ENCODE peak calls at places on chromosome 2, in seven cellular contexts. L is HCT116, E is H1, V is K562, B is GM12878, M is SK-N-SH, I is HepG2. P is an unnamed sample.

GRCh38 chr2:133434962-133435668 is 133.1 kb downstream of the NCKAP5 start:
- DNase-seq in B (no peak), L (no peak), M (no peak), V (no peak), I (no peak), E (no peak), P (no peak)

GRCh38 chr2:175478369-175478768 is 296.9 kb upstream of the ATP5MC3 start:
- DNase-seq in I (no peak), E (no peak), L (peak; percentile 42), B (no peak), V (no peak), M (no peak), P (no peak)

GRCh38 chr2:112081262-112081661 is 26.2 kb downstream of the TMEM87B start:
- DNase-seq in I (no peak), E (no peak), B (no peak), M (no peak), L (no peak), V (no peak), P (no peak)

GRCh38 chr2:110770696-110771425 is 38.5 kb downstream of the ACOXL start:
- DNase-seq in E (no peak), L (no peak), V (no peak), M (peak; percentile 83), B (no peak), I (no peak), P (peak; percentile 21)

GRCh38 chr2:148764820-148765219 is 110.2 kb upstream of the KIF5C start:
- DNase-seq in E (no peak), L (no peak), B (no peak), I (no peak), V (no peak), M (no peak), P (no peak)

GRCh38 chr2:164420787-164421186 is 200.5 kb downstream of the GRB14 start:
- DNase-seq in M (no peak), B (no peak), L (no peak), V (no peak), I (no peak), E (no peak), P (no peak)

GRCh38 chr2:199999166-199999565 is 43.8 kb downstream of the MAIP1 start:
- DNase-seq in E (no peak), B (no peak), L (no peak), I (no peak), M (no peak), V (no peak), P (no peak)

GRCh38 chr2:24421668-24422067 is 61.3 kb upstream of the ITSN2 start:
- DNase-seq in M (peak; percentile 60), I (peak; percentile 52), L (peak; percentile 48), V (peak; percentile 19), E (no peak), B (no peak), P (peak; percentile 15)

GRCh38 chr2:164710252-164710633 is 89.0 kb upstream of the GRB14 start:
- DNase-seq in B (no peak), L (no peak), M (no peak), I (peak; percentile 57), V (no peak), E (no peak), P (no peak)

GRCh38 chr2:75276093-75277055 is 77.1 kb upstream of the TACR1 start:
- DNase-seq in V (no peak), E (peak; percentile 2), L (no peak), M (no peak), I (peak; percentile 11), B (no peak), P (no peak)

DNA sequence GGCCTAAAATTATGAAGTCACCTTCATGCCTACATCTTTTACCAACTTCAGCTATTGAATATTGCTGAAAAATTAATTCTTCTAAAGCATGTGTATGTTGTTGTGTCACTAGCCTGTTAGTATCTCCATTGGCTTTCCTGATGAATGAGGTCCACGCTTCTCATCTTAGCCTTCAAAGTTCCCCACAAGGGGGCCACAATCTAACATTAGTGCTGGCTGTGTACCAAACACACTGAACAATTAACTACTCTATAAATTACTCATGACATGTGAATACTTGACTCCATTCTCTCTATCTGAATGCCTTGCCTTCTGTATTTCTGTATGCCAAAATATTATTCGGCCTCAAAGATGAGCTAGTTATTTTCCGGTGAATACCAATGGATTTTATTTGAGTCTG is 208.7 kb upstream of the COL3A1 start:
- DNase-seq in I (peak; percentile 15), L (peak; percentile 41), M (no peak), E (no peak), B (no peak), V (no peak), P (no peak)
- TF ChIP-seq JUND in I (no peak), L (no peak), M (peak; percentile 22), E (no peak), B (no peak), V (no peak), P (no peak)

GRCh38 chr2:205807229-205807628 is 124.9 kb downstream of the NRP2 start:
- DNase-seq in M (no peak), E (no peak), V (no peak), I (no peak), B (no peak), L (no peak), P (no peak)

GRCh38 chr2:205806126-205806905 is 124.0 kb downstream of the NRP2 start:
- DNase-seq in B (no peak), V (no peak), I (peak; percentile 56), M (no peak), L (no peak), E (no peak), P (no peak)

GRCh38 chr2:205808493-205809121 is 126.3 kb downstream of the NRP2 start:
- DNase-seq in L (no peak), I (no peak), V (no peak), E (no peak), M (no peak), B (no peak), P (no peak)

GRCh38 chr2:205811387-205811786 is 129.1 kb downstream of the NRP2 start:
- DNase-seq in V (no peak), L (no peak), I (no peak), B (no peak), E (no peak), M (no peak), P (no peak)

GRCh38 chr2:205807758-205808157 is 125.5 kb downstream of the NRP2 start:
- DNase-seq in E (no peak), L (no peak), V (no peak), M (no peak), I (no peak), B (no peak), P (no peak)
- TF ChIP-seq JUND in E (no peak), L (no peak), V (no peak), M (no peak), I (no peak), B (no peak), P (no peak)

GRCh38 chr2:26001743-26002341 is 19.5 kb upstream of the KIF3C start:
- DNase-seq in V (no peak), E (no peak), B (no peak), L (no peak), M (no peak), I (no peak), P (no peak)
- TF ChIP-seq JUND in V (no peak), E (no peak), B (no peak), L (no peak), M (no peak), I (no peak), P (no peak)

DNA sequence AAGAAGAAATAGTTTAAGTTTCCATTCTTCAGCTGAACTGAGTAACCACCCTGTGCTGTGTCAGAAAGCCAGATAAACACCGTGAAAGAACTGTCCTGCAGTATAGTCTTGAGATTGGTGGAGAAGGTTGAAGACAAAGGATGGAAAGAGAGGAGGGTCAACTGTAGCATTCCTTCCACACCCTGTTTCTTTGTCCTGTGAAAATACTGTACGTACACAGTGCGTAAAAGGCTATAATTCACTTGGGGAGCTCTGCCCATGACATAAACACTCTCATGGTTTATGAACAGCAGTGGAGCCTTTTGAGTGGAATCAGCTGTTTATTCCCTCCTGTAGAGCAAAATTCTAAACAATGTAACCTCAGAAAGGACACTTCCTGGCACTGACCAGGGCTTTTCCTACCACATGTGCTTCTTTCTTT is 91.7 kb upstream of the FOSL2 start:
- DNase-seq in L (no peak), E (no peak), I (no peak), V (no peak), B (no peak), M (no peak), P (no peak)
- TF ChIP-seq JUND in L (no peak), E (no peak), I (no peak), V (no peak), B (no peak), M (no peak), P (no peak)

GRCh38 chr2:7084601-7085000 is 167.4 kb downstream of the RNF144A start:
- DNase-seq in V (no peak), E (no peak), B (no peak), M (no peak), L (no peak), I (no peak), P (no peak)
- TF ChIP-seq JUND in V (no peak), E (no peak), B (no peak), M (no peak), L (no peak), I (no peak), P (no peak)

DNA sequence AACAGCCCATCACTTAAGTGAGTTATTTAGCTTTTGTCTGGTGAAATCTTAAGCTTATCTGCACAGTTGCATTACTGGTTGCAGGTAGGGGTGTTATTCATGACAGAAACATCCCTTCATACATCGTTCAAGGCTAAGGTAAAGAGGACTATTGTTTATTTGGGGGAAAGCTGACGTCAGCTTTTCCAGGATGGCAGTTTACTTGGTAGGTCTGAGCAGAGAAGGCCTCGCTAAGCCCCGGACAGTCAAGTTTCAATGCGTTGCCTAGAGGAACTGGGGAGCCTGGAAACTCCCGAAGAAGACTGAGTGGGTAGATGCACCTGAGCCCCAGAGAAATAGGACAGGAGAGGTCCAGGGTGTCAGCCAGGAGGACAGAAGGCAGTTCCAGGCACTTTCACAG is 2.2 kb downstream of the RNU4ATAC start:
- DNase-seq in V (no peak), E (no peak), M (no peak), I (peak; percentile 76), L (peak; percentile 7), B (no peak), P (peak; percentile 52)
- TF ChIP-seq JUND in V (peak; percentile 31), E (no peak), M (no peak), I (no peak), L (no peak), B (no peak), P (no peak)

GRCh38 chr2:232490221-232491138 is 2.8 kb upstream of the ECEL1 start:
- DNase-seq in I (no peak), E (no peak), V (no peak), L (no peak), M (peak; percentile 24), B (no peak), P (no peak)
- TF ChIP-seq JUND in I (no peak), E (no peak), V (no peak), L (no peak), M (no peak), B (no peak), P (no peak)

P was measured in T47D.